ENCODE peak calls at places on chromosomes 11 and 22, in eight cellular contexts. I, K, S, T, V, P, Z and Q are unnamed samples.
A peak's percentile ranks its signal among the peaks of the same experiment; 100 is the strongest.

GRCh38 chr11:119992171-119993051 is 145.5 kb downstream of the TRIM29 start:
- DNase-seq in I (no peak), K (no peak), S (no peak), T (no peak), V (peak; percentile 63), P (no peak), Z (no peak), Q (no peak)

GRCh38 chr11:69559181-69559580 is 77.7 kb downstream of the LINC01488 start:
- DNase-seq in I (no peak), K (no peak), S (no peak), T (no peak), V (no peak), P (no peak), Z (no peak), Q (no peak)

GRCh38 chr11:28488336-28488735 is 380.1 kb downstream of the METTL15 start:
- DNase-seq in I (no peak), K (no peak), S (no peak), T (no peak), V (no peak), P (no peak), Z (no peak), Q (no peak)

GRCh38 chr11:35986958-35987357 is 43.1 kb downstream of the LDLRAD3 start:
- DNase-seq in I (no peak), K (no peak), S (no peak), T (no peak), V (no peak), P (no peak), Z (no peak), Q (no peak)

GRCh38 chr11:124791626-124792341 is 8.4 kb downstream of the MSANTD2 start:
- DNase-seq in I (no peak), K (no peak), S (no peak), T (no peak), V (no peak), P (no peak), Z (no peak), Q (no peak)

GRCh38 chr22:35995772-35996171 is 32.9 kb downstream of the RBFOX2 start:
- DNase-seq in I (peak; percentile 84), K (peak; percentile 98), S (no peak), T (no peak), V (peak; percentile 83), P (peak; percentile 70), Z (peak; percentile 89), Q (no peak)

GRCh38 chr11:111454561-111455192 is 57.5 kb downstream of the BTG4 start:
- DNase-seq in I (no peak), K (peak; percentile 38), S (no peak), T (peak; percentile 45), V (no peak), P (peak; percentile 8), Z (peak; percentile 20), Q (peak; percentile 45)

GRCh38 chr22:29031236-29031982 is 30.2 kb downstream of the C22orf31 start:
- DNase-seq in I (peak; percentile 70), K (peak; percentile 79), S (peak; percentile 66), T (no peak), V (peak; percentile 93), P (peak; percentile 97), Z (peak; percentile 52), Q (no peak)

GRCh38 chr11:67054851-67055523 is 1.7 kb upstream of the RHOD start:
- DNase-seq in I (peak; percentile 81), K (no peak), S (peak; percentile 93), T (no peak), V (no peak), P (peak; percentile 65), Z (peak; percentile 61), Q (peak; percentile 49)

GRCh38 chr11:125062931-125063428 is at the start of gene SLC37A2:
- DNase-seq in I (peak; percentile 84), K (no peak), S (peak; percentile 87), T (peak; percentile 57), V (peak; percentile 87), P (peak; percentile 64), Z (peak; percentile 58), Q (peak; percentile 30)

GRCh38 chr11:124481365-124482323 is 36.1 kb upstream of the OR8B8 start:
- DNase-seq in I (no peak), K (peak; percentile 10), S (no peak), T (no peak), V (no peak), P (peak; percentile 27), Z (peak; percentile 48), Q (no peak)

GRCh38 chr11:125947419-125948277 is 1.8 kb downstream of the VSIG10L2 start:
- DNase-seq in I (no peak), K (no peak), S (peak; percentile 71), T (no peak), V (no peak), P (no peak), Z (no peak), Q (no peak)

GRCh38 chr11:60950933-60951610 is 904 bp downstream of the SLC15A3 start:
- DNase-seq in I (no peak), K (no peak), S (no peak), T (no peak), V (peak; percentile 82), P (no peak), Z (no peak), Q (no peak)

GRCh38 chr11:16780146-16780545 is 41.7 kb downstream of the C11orf58 start:
- DNase-seq in I (no peak), K (no peak), S (no peak), T (no peak), V (no peak), P (no peak), Z (no peak), Q (no peak)
- H3K27ac ChIP-seq in I (no peak overlapping the region), K (no peak overlapping the region), S (no peak overlapping the region), T (no peak overlapping the region), V (no peak overlapping the region), P (no peak overlapping the region), Z (no peak overlapping the region), Q (no peak overlapping the region)

DNA sequence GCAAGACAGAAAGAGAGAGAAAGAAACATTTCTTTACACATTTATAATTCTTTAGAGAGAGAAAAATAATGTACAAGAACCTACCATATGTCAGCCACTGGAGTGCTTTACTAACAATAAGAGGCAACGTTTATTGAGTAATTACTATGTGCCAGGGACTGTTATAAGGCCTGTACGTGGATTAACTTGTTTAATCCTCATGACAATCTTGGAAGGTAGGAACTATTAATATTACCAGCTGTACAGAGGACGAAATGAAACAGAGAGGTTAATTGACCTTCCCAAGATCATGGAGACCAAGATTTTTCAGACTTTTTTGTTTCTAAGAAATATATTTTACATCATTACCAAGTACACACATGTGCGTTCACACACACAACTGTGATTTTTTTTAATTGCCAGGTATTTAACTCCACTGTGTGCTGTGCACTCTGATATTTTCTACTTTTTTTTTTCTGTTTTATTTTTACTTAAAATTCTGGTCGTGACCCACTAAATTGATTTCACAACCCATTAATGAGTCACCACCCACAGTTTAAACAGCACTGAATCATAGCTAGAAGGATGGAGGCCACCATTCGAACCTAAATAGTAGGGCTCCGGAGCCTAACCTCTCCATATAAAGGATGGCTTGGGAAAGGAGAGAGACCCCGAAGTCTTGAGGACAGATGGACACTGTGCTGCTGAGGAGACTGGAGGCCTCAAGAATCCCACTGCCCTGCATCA is 21.4 kb downstream of the CREB3L1 start:
- DNase-seq in I (no peak), K (no peak), S (no peak), T (no peak), V (no peak), P (no peak), Z (no peak), Q (no peak)
- H3K27ac ChIP-seq in I (no peak overlapping the region), K (peak overlapping the region; percentile 82), S (no peak overlapping the region), T (no peak overlapping the region), V (no peak overlapping the region), P (no peak overlapping the region), Z (no peak overlapping the region), Q (no peak overlapping the region)

GRCh38 chr22:42686756-42687491 is 33.7 kb downstream of the A4GALT start:
- DNase-seq in I (no peak), K (no peak), S (no peak), T (no peak), V (peak; percentile 79), P (no peak), Z (no peak), Q (no peak)
- H3K27ac ChIP-seq in I (peak overlapping the region; percentile 90), K (no peak overlapping the region), S (no peak overlapping the region), T (no peak overlapping the region), V (peak overlapping the region; percentile 83), P (no peak overlapping the region), Z (peak overlapping the region; percentile 90), Q (no peak overlapping the region)

GRCh38 chr11:48036466-48036865 is 56.1 kb downstream of the PTPRJ start:
- DNase-seq in I (no peak), K (peak; percentile 38), S (no peak), T (no peak), V (no peak), P (no peak), Z (no peak), Q (no peak)

GRCh38 chr11:48036011-48036410 is 55.7 kb downstream of the PTPRJ start:
- DNase-seq in I (no peak), K (no peak), S (no peak), T (no peak), V (peak; percentile 15), P (no peak), Z (no peak), Q (no peak)

GRCh38 chr11:48037709-48038468 is 57.5 kb downstream of the PTPRJ start:
- DNase-seq in I (no peak), K (no peak), S (no peak), T (no peak), V (no peak), P (no peak), Z (no peak), Q (no peak)

GRCh38 chr11:48033918-48034341 is 53.6 kb downstream of the PTPRJ start:
- DNase-seq in I (no peak), K (no peak), S (no peak), T (no peak), V (no peak), P (no peak), Z (no peak), Q (no peak)

DNA sequence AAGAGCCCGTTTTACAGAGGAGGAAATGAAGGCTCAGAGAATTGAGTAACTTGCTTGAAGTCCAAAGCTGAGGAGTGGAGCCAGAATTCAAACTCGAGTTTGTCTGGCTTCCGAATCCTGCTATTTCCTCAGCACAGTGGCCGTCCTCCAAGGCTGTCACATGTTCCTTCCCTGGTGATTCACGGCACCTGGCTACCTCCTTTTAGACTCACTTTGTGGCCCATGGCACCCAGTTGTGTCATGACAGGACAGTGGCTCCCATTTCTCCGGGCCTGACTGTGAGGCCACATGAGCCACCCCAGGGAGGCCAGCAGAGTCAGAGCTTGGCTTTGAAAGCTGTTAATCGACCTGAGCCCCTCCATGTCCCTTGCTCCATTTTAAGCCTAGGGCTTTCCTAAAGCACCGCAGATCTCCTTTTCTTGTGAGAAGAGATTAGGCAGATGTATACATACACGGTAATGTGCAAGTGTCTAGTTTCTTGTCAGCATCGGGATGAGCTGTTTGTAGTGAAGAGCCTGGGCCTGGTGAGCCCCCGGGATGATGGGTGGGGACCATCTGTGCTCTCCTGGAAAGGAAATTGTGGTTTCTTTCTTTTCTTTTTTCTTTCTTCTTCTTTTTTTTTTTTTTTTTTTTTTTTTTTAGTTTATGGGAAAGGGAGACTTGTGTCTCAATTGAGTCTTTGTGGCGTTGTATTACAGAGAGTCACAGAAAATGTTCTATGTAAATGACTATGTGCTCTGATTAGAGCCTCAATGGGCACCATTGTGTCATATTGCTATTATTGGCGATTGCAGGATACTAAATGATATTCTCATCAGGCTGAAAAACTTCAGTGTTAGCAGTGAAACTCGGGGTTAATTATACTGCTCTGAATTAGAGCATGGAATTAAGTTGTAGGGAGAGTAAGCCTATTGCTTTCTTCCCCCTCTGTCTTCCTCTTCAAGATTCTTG is 54.8 kb downstream of the PTPRJ start:
- DNase-seq in I (peak; percentile 92), K (no peak), S (no peak), T (no peak), V (peak; percentile 46), P (no peak), Z (peak; percentile 20), Q (no peak)
- H3K27ac ChIP-seq in I (peak overlapping the region; percentile 89), K (no peak overlapping the region), S (no peak overlapping the region), T (peak overlapping the region; percentile 92), V (no peak overlapping the region), P (no peak overlapping the region), Z (no peak overlapping the region), Q (peak overlapping the region; percentile 92)

GRCh38 chr11:102560555-102561011 is 30.0 kb upstream of the MMP7 start:
- DNase-seq in I (no peak), K (peak; percentile 16), S (no peak), T (no peak), V (no peak), P (no peak), Z (no peak), Q (no peak)
- H3K27ac ChIP-seq in I (no peak overlapping the region), K (no peak overlapping the region), S (no peak overlapping the region), T (no peak overlapping the region), V (no peak overlapping the region), P (no peak overlapping the region), Z (no peak overlapping the region), Q (no peak overlapping the region)